ENCODE peak calls at places on chromosomes 16 and 17, in ten cellular contexts. Q is HepG2, A is GM23248, J is fibroblast of lung, B is uterus, H is A673, M is adrenal gland, K is colonic mucosa, S is breast epithelium, Y is hepatocyte. C is an unnamed sample.
A peak's percentile ranks its signal among the peaks of the same experiment; 100 is the strongest.

GRCh38 chr16:68273459-68273858 is 9.1 kb downstream of the SLC7A6 start:
- DNase-seq in H (no peak), J (no peak), M (no peak), A (no peak), S (no peak), K (no peak), Y (no peak), B (no peak), Q (no peak), C (no peak)

GRCh38 chr17:21304091-21304490 is 19.6 kb downstream of the MAP2K3 start:
- DNase-seq in A (no peak), B (peak; percentile 15), H (no peak), M (no peak), S (peak; percentile 51), J (no peak), K (no peak), Y (peak; percentile 11), Q (no peak), C (no peak)

GRCh38 chr16:57093845-57094564 is 1.6 kb downstream of the CPNE2 start:
- DNase-seq in J (no peak), H (no peak), Q (no peak), S (no peak), M (peak; percentile 59), K (peak; percentile 79), A (no peak), Y (no peak), B (peak; percentile 51), C (no peak)

GRCh38 chr17:16440814-16441629 is 25.7 kb downstream of the TRPV2 start:
- DNase-seq in Y (no peak), K (no peak), B (no peak), Q (no peak), H (no peak), J (peak; percentile 16), S (no peak), M (no peak), A (peak; percentile 61), C (no peak)

GRCh38 chr16:80614908-80615696 is 74.3 kb downstream of the DYNLRB2 start:
- DNase-seq in Q (no peak), B (no peak), K (no peak), H (no peak), M (no peak), A (peak; percentile 86), J (peak; percentile 99), S (no peak), Y (peak; percentile 28), C (no peak)

GRCh38 chr17:27379863-27380533 is 76.2 kb upstream of the KSR1 start:
- DNase-seq in Y (peak; percentile 59), A (peak; percentile 75), H (no peak), K (peak; percentile 42), J (peak; percentile 73), S (no peak), M (peak; percentile 69), Q (no peak), B (peak; percentile 70), C (no peak)

GRCh38 chr16:30692381-30693074 is 6.4 kb upstream of the SRCAP start:
- DNase-seq in Y (no peak), A (no peak), J (no peak), B (no peak), K (no peak), M (no peak), Q (no peak), H (no peak), S (no peak), C (no peak)

GRCh38 chr16:75965504-75966374 is 239.4 kb upstream of the CPHXL start:
- DNase-seq in B (no peak), Q (peak; percentile 49), Y (no peak), H (no peak), K (no peak), M (no peak), J (no peak), S (no peak), A (no peak), C (no peak)

GRCh38 chr16:31242197-31242596 is 17.6 kb upstream of the ITGAM start:
- DNase-seq in Q (no peak), A (peak; percentile 23), B (no peak), M (no peak), Y (no peak), S (no peak), J (no peak), H (peak; percentile 22), K (no peak), C (no peak)

GRCh38 chr16:89193021-89193575 is 7.2 kb downstream of the SLC22A31 start:
- DNase-seq in B (peak; percentile 42), J (peak; percentile 91), M (no peak), H (peak; percentile 90), Y (peak; percentile 49), Q (peak; percentile 70), S (no peak), K (peak; percentile 61), A (peak; percentile 72), C (no peak)

GRCh38 chr17:78674595-78675315 is 97.6 kb upstream of the DNAH17 start:
- DNase-seq in M (no peak), Y (no peak), H (peak; percentile 37), S (no peak), A (no peak), J (no peak), K (no peak), B (no peak), Q (no peak), C (no peak)

GRCh38 chr17:11671151-11671550 is 72.9 kb downstream of the DNAH9 start:
- DNase-seq in K (no peak), B (no peak), Y (no peak), S (no peak), Q (no peak), H (peak; percentile 84), M (no peak), J (no peak), A (no peak), C (peak; percentile 68)

GRCh38 chr16:56866955-56867830 is 2.2 kb downstream of the SLC12A3 start:
- DNase-seq in A (peak; percentile 80), H (peak; percentile 75), Y (peak; percentile 77), B (peak; percentile 41), M (peak; percentile 78), K (peak; percentile 54), Q (peak; percentile 70), S (no peak), J (peak; percentile 50), C (no peak)

GRCh38 chr16:66961065-66961744 is at the start of gene CES3:
- DNase-seq in J (peak; percentile 42), A (peak; percentile 83), K (peak; percentile 90), Q (peak; percentile 85), H (peak; percentile 88), B (no peak), M (peak; percentile 85), S (no peak), Y (peak; percentile 84), C (no peak)

GRCh38 chr17:50904522-50905459 is 38.6 kb upstream of the TOB1 start:
- DNase-seq in J (peak; percentile 45), Y (peak; percentile 78), H (no peak), B (peak; percentile 71), S (peak; percentile 90), K (peak; percentile 67), A (peak; percentile 27), Q (peak; percentile 78), M (no peak), C (no peak)

GRCh38 chr17:18190629-18191028 is 7.0 kb downstream of the ALKBH5 start:
- DNase-seq in S (no peak), K (no peak), J (no peak), H (no peak), B (no peak), Q (no peak), M (no peak), A (peak; percentile 36), Y (no peak), C (no peak)

GRCh38 chr16:56871172-56871593 is 6.2 kb downstream of the SLC12A3 start:
- DNase-seq in B (no peak), Q (peak; percentile 31), S (no peak), J (peak; percentile 27), A (peak; percentile 87), M (peak; percentile 78), Y (peak; percentile 46), H (no peak), K (peak; percentile 56), C (no peak)

GRCh38 chr16:55660776-55661175 is 5.0 kb downstream of the SLC6A2 start:
- DNase-seq in H (no peak), B (no peak), K (no peak), Y (no peak), A (no peak), Q (no peak), J (no peak), M (no peak), S (no peak), C (no peak)

GRCh38 chr16:52407778-52408177 is 139.2 kb downstream of the TOX3 start:
- DNase-seq in S (no peak), B (no peak), A (no peak), Q (no peak), Y (no peak), J (no peak), H (no peak), M (no peak), K (no peak), C (no peak)

DNA sequence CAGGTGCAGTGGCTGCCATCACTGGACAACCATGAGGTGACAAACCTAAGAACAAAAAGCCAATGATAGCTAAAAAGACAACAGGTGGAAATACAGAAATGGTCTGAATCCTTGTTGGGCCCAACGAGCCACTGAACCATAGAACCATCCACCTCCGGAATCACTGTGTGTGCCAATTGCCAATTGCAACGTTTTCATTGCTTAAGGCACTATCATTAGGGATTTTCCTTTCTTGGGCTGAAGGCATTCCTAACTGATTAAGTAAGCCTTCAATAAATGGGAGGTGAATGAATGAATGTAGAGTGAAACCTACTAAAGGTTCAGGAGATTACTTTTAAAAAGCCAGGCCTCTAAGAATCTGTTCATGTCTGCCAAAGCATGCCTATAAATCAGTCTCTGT is 3.6 kb downstream of the USP31 start:
- DNase-seq in B (peak; percentile 25), Q (no peak), Y (no peak), H (peak; percentile 69), S (no peak), J (peak; percentile 85), A (peak; percentile 76), K (no peak), M (no peak), C (no peak)
- H3K27ac ChIP-seq in B (peak overlapping the region; percentile 96), Q (no peak overlapping the region), Y (no peak overlapping the region), H (peak overlapping the region; percentile 76), S (peak overlapping the region; percentile 87), J (no peak overlapping the region), A (peak overlapping the region; percentile 7), K (no peak overlapping the region), M (no peak overlapping the region), C (peak overlapping the region; percentile 93)

GRCh38 chr17:48095611-48096010 is 5.7 kb downstream of the CBX1 start:
- DNase-seq in J (no peak), Y (no peak), H (no peak), Q (no peak), S (no peak), B (no peak), A (peak; percentile 54), M (no peak), K (no peak), C (no peak)
- H3K27ac ChIP-seq in J (no peak overlapping the region), Y (peak overlapping the region; percentile 31), H (no peak overlapping the region), Q (no peak overlapping the region), S (no peak overlapping the region), B (no peak overlapping the region), A (no peak overlapping the region), M (no peak overlapping the region), K (no peak overlapping the region), C (no peak overlapping the region)

GRCh38 chr17:38751803-38752118 is 780 bp upstream of the PSMB3 start:
- DNase-seq in H (peak; percentile 78), K (peak; percentile 87), J (peak; percentile 79), A (peak; percentile 92), Y (peak; percentile 94), B (peak; percentile 84), S (peak; percentile 88), Q (peak; percentile 83), M (peak; percentile 94), C (no peak)
- H3K27ac ChIP-seq in H (peak overlapping the region; percentile 80), K (peak overlapping the region; percentile 86), J (peak overlapping the region; percentile 80), A (peak overlapping the region; percentile 70), Y (peak overlapping the region; percentile 82), B (peak overlapping the region; percentile 69), S (peak overlapping the region; percentile 79), Q (peak overlapping the region; percentile 81), M (peak overlapping the region; percentile 92), C (peak overlapping the region; percentile 97)

GRCh38 chr17:37820313-37821024 is 75.6 kb upstream of the HNF1B start:
- DNase-seq in M (peak; percentile 10), H (no peak), Y (no peak), J (peak; percentile 22), Q (no peak), S (no peak), K (no peak), A (no peak), B (no peak), C (no peak)
- H3K27ac ChIP-seq in M (no peak overlapping the region), H (no peak overlapping the region), Y (no peak overlapping the region), J (no peak overlapping the region), Q (no peak overlapping the region), S (no peak overlapping the region), K (no peak overlapping the region), A (no peak overlapping the region), B (no peak overlapping the region), C (no peak overlapping the region)

C was measured in esophagus muscularis mucosa.